ENCODE peak calls at places on chromosomes 4 and X, in eight cellular contexts. X is astrocyte of the spinal cord, T is bronchial epithelial cell, U is AG04450, H is adrenal gland, Z is upper lobe of right lung, A is breast epithelium, D is AG09309. F is an unnamed sample.
A peak's percentile ranks its signal among the peaks of the same experiment; 100 is the strongest.

GRCh38 chrX:46204721-46205422 is 340.3 kb downstream of the ZNF674 start:
- DNase-seq in T (peak; percentile 68), A (no peak), U (no peak), D (no peak), H (no peak), X (no peak), Z (no peak), F (no peak)

GRCh38 chr4:108426493-108426892 is 193.9 kb upstream of the RPL34 start:
- DNase-seq in U (no peak), X (peak; percentile 69), D (peak; percentile 13), A (no peak), Z (no peak), H (no peak), T (no peak), F (peak; percentile 19)

GRCh38 chr4:110621839-110622751 is 782 bp downstream of the PITX2 start:
- DNase-seq in H (no peak), A (no peak), T (no peak), D (no peak), U (no peak), X (no peak), Z (no peak), F (peak; percentile 56)

GRCh38 chrX:108034725-108035124 is 10.1 kb upstream of the VSIG1 start:
- DNase-seq in Z (no peak), H (no peak), X (no peak), T (no peak), D (no peak), U (no peak), A (no peak), F (no peak)

GRCh38 chr4:145887241-145887964 is 51.2 kb downstream of the ZNF827 start:
- DNase-seq in H (peak; percentile 48), T (peak; percentile 22), D (peak; percentile 62), U (peak; percentile 49), A (no peak), X (peak; percentile 77), Z (no peak), F (peak; percentile 51)

GRCh38 chr4:123652501-123652900 is 255.9 kb downstream of the SPRY1 start:
- DNase-seq in D (no peak), H (no peak), X (no peak), Z (no peak), A (no peak), T (no peak), U (no peak), F (no peak)

GRCh38 chr4:188821500-188821899 is 682.3 kb downstream of the TRIML1 start:
- DNase-seq in T (no peak), X (no peak), A (no peak), H (no peak), Z (no peak), D (no peak), U (no peak), F (no peak)

GRCh38 chr4:110550260-110550659 is 72.6 kb downstream of the PITX2 start:
- DNase-seq in A (no peak), Z (no peak), U (no peak), T (peak; percentile 67), H (no peak), X (peak; percentile 40), D (no peak), F (peak; percentile 20)

GRCh38 chr4:152894673-152895072 is 41.5 kb upstream of the FHDC1 start:
- DNase-seq in Z (no peak), A (no peak), U (no peak), H (no peak), T (peak; percentile 78), D (no peak), X (peak; percentile 57), F (peak; percentile 26)

GRCh38 chr4:120812216-120812615 is 110.3 kb downstream of the PRDM5 start:
- DNase-seq in A (no peak), T (no peak), Z (no peak), H (no peak), U (no peak), D (no peak), X (no peak), F (no peak)

GRCh38 chr4:16573181-16573580 is 325.3 kb downstream of the LDB2 start:
- DNase-seq in T (no peak), D (no peak), Z (no peak), U (no peak), H (peak; percentile 19), X (peak; percentile 46), A (no peak), F (no peak)

GRCh38 chr4:133839326-133839725 is 362.3 kb downstream of the PABPC4L start:
- DNase-seq in H (no peak), Z (no peak), A (no peak), T (no peak), D (no peak), U (no peak), X (peak; percentile 3), F (no peak)

GRCh38 chr4:123744664-123745290 is 348.2 kb downstream of the SPRY1 start:
- DNase-seq in A (no peak), Z (no peak), X (peak; percentile 3), D (no peak), H (peak; percentile 41), T (peak; percentile 12), U (no peak), F (no peak)

GRCh38 chrX:152926923-152927322 is 29.1 kb downstream of the ZNF185 start:
- DNase-seq in U (no peak), A (peak; percentile 26), Z (no peak), T (no peak), H (no peak), D (no peak), X (no peak), F (no peak)

GRCh38 chr4:113328514-113328913 is 279.1 kb downstream of the ANK2 start:
- DNase-seq in Z (no peak), H (no peak), U (no peak), T (peak; percentile 15), X (no peak), D (no peak), A (no peak), F (no peak)

GRCh38 chrX:107541244-107541643 is 87.1 kb upstream of the PRPS1 start:
- DNase-seq in Z (no peak), A (no peak), D (no peak), T (no peak), U (no peak), X (no peak), H (no peak), F (peak; percentile 56)

GRCh38 chr4:166432842-166433241 is 559.8 kb downstream of the TLL1 start:
- DNase-seq in X (no peak), Z (no peak), U (no peak), H (no peak), T (peak; percentile 45), D (no peak), A (no peak), F (peak; percentile 50)

GRCh38 chr4:2009651-2010233 is 968 bp upstream of the NELFA start:
- DNase-seq in Z (peak; percentile 86), D (no peak), A (peak; percentile 31), U (no peak), H (peak; percentile 87), T (peak; percentile 40), X (peak; percentile 45), F (peak; percentile 86)

DNA sequence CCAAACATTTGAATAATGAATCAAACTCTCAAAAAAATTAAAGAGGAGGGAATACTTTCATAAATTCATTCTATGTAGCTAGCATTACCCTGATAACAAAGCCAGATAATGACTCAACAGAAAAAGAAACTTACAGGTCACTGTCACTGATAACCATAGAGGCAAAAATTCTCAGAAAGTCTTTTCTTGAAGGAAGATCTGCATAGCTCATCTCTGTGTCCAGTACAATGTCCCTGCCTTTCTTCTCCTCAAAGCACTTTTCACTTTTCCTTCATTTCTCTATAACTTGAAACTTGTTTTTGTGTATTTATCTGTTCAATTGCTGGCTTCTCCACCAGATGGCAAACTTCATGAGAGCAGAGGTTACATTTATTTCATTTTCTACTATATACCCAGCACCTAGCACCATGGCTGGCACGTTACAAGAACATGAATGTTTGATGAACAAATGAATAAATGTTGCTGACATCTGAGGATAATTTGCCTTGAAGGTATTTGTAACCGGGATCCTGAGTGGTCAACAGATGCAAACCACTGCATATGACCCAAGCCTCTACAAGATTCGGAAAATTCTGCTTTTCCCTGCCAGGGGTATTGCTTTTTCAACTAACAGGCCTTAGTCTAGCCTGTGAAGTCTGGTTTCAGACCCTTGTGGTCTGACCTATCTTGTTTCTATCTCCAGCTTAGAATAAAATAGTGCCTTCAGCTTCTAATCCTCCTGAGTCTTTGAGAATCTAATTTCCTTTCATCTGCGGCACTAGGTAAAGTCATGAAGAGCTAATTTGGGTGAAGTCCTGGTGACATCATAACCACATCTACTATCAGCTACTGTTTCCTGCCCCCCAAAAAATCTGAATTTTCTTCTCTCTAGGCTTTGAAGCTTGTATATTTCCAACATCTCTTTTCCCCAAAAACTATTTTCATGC is 52.5 kb upstream of the ANTXR2 start:
- DNase-seq in H (no peak), D (no peak), T (peak; percentile 55), A (no peak), U (no peak), Z (no peak), X (peak; percentile 55), F (peak; percentile 37)
- TF ChIP-seq CTCF in H (peak; percentile 36), D (peak; percentile 56), T (peak; percentile 37), A (peak; percentile 38), U (peak; percentile 62), Z (peak; percentile 37), X (peak; percentile 68), F (peak; percentile 58)

DNA sequence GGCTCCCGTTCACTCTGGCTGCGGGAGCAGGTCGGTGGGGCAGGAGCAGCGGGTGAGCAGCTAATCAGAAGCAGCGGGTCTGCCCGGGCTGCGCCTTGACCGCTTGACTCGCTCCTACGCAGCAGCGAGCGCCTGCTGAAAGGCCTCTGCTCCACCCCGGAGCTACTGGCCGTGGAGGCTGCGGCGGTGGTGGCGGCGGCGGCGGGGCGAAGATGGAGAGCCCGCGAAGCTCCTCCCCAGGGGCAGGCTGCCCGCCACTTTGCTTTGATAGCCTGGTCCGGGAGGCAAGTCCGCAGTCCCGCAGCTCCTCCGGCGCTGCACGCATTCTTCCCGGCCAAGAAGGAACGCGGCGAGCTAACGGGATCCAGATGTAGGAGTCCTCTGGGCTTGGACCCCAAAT is 36.7 kb downstream of the PJA1 start:
- DNase-seq in X (peak; percentile 12), D (no peak), T (no peak), H (peak; percentile 18), Z (peak; percentile 65), U (no peak), A (no peak), F (peak; percentile 57)
- H3K4me3 ChIP-seq in X (no peak overlapping the region), D (peak overlapping the region; percentile 11), T (no peak overlapping the region), H (no peak overlapping the region), Z (no peak overlapping the region), U (no peak overlapping the region), A (peak overlapping the region; percentile 50), F (no peak overlapping the region)

DNA sequence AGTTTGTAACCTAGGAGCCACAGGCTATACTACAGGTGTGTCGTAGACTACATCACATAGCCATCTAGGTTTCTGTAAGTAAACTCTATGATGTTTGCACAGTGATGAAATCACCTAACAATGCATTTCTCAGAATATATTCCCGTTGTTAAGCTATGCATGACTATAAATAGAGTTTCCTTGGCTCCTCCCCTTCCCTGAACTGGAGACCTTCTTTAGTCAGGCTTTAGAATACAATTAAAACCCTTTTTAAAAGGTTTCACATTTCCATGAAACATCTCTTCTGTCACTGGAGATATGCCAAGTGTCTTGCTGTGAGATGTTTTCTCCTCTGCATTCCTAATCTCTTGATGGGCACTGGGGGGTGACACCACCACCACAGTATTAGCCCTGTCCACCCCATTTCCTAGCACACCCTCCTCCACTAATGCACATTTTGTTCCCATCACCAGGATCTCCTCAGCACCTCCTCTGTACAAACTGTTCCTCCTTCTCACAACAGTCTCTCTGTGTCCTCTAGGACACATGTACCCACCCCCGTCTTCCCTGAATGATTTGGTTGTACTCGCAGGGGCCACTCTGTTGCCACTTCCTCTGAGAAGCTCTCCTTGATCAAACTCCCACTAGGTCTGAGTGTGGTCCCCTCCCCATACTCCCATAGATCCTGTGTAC is 334.5 kb upstream of the CPEB2 start:
- DNase-seq in D (no peak), Z (no peak), A (no peak), H (no peak), X (peak; percentile 87), T (peak; percentile 91), U (no peak), F (no peak)
- TF ChIP-seq CTCF in D (no peak), Z (no peak), A (no peak), H (no peak), X (no peak), T (no peak), U (no peak), F (no peak)

GRCh38 chrX:16882188-16882587 is 12.0 kb upstream of the RBBP7 start:
- DNase-seq in Z (peak; percentile 65), T (no peak), X (peak; percentile 19), D (no peak), H (peak; percentile 71), U (no peak), A (no peak), F (peak; percentile 36)
- H3K4me3 ChIP-seq in Z (peak overlapping the region; percentile 52), T (no peak overlapping the region), X (peak overlapping the region; percentile 43), D (peak overlapping the region; percentile 54), H (peak overlapping the region; percentile 47), U (peak overlapping the region; percentile 61), A (peak overlapping the region; percentile 61), F (peak overlapping the region; percentile 55)

F was measured in foreskin fibroblast.